ENCODE peak calls at places on chromosomes 5 and 9, in four cellular contexts. F is Caco-2; Q is CD4-positive, alpha-beta T cell; E is GM20000. H is an unnamed sample.

GRCh38 chr9:72149231-72149975 is at the start of gene GDA:
- DNase-seq in E (no peak), F (peak), Q (no peak), H (no peak)

GRCh38 chr5:39760385-39761198 is 335.8 kb upstream of the DAB2 start:
- DNase-seq in E (no peak), F (no peak), Q (no peak), H (no peak)

GRCh38 chr5:147168578-147169327 is 66.1 kb upstream of the STK32A start:
- DNase-seq in Q (no peak), E (no peak), F (no peak), H (no peak)

GRCh38 chr5:54965806-54966205 is 19.6 kb downstream of the ESM1 start:
- DNase-seq in F (no peak), Q (no peak), E (no peak), H (no peak)

GRCh38 chr5:87268970-87269377 is 1.3 kb downstream of the RASA1 start:
- DNase-seq in Q (no peak), E (no peak), F (no peak), H (no peak)

GRCh38 chr5:73436535-73437125 is 11.9 kb downstream of the FOXD1 start:
- DNase-seq in Q (no peak), F (no peak), E (peak), H (no peak)

GRCh38 chr5:94928891-94929290 is 310.4 kb downstream of the SLF1 start:
- DNase-seq in E (no peak), Q (no peak), F (no peak), H (no peak)

GRCh38 chr5:142689081-142689480 is 3.2 kb upstream of the FGF1 start:
- DNase-seq in E (no peak), Q (no peak), F (no peak), H (no peak)

GRCh38 chr5:9622891-9623547 is 7.1 kb downstream of the TAS2R1 start:
- DNase-seq in E (no peak), Q (no peak), F (no peak), H (no peak)

GRCh38 chr5:157734466-157734865 is 3.2 kb downstream of the THG1L start:
- DNase-seq in Q (no peak), F (no peak), E (no peak), H (no peak)

GRCh38 chr5:80953587-80953986 is 6.6 kb upstream of the RASGRF2 start:
- DNase-seq in Q (no peak), F (no peak), E (no peak), H (no peak)

GRCh38 chr9:35313911-35314310 is 152.1 kb downstream of the UNC13B start:
- DNase-seq in E (no peak), F (no peak), Q (no peak), H (no peak)

DNA sequence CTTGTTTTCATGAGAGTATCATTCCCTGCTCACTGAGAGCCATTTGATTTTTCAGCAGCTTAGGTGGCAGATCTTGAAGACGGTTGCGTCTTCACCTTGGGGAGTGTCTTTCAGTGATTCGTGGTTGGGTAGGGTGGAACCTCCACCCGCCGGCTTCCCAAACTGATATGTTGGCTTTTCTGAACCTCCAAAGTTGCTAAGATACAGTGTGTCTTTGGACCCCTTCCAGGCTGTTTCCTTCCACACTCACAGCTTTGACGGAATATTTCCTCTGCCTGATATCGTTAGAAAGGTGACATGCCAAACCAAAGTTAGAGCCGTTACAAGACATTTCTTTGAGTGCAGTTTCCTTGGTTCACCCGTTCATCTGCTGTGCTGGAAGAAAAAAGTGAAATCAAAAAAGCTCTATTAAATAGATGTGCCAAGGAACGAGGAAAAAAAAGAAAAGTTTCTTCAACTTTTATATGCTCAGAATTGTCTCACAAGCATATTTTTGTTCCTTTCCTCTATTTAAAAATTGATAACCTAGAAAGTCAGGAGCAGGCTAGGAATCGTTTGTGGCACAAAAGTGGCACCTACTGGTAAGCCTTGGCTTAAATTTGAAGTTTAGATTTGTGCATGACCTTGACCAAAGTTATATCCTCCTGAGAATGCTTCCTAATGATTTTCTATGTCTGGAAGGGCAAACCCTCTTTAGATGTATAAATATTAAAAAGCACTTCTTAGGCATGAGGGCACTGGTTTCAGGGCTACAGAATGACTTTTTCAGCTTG is 270.7 kb upstream of the WWC1 start:
- DNase-seq in F (no peak), Q (no peak), E (no peak), H (no peak)
- TF ChIP-seq CTCF in F (peak), Q (no peak), E (no peak), H (no peak)

GRCh38 chr9:100322954-100323536 is 29.7 kb downstream of the TEX10 start:
- DNase-seq in E (peak), Q (no peak), F (peak), H (no peak)

GRCh38 chr9:100324594-100325200 is 28.0 kb downstream of the TEX10 start:
- DNase-seq in Q (no peak), E (peak), F (no peak), H (no peak)
- TF ChIP-seq CTCF in Q (peak), E (no peak), F (peak), H (no peak)

GRCh38 chr5:66674802-66675201 is 78.6 kb downstream of the MAST4 start:
- DNase-seq in E (no peak), F (no peak), Q (no peak), H (no peak)

GRCh38 chr5:66675369-66675768 is 79.2 kb downstream of the MAST4 start:
- DNase-seq in E (no peak), F (no peak), Q (no peak), H (no peak)

GRCh38 chr5:66680804-66681203 is 84.6 kb downstream of the MAST4 start:
- DNase-seq in E (no peak), Q (no peak), F (no peak), H (no peak)

GRCh38 chr5:66684663-66685062 is 88.5 kb downstream of the MAST4 start:
- DNase-seq in Q (no peak), F (no peak), E (no peak), H (no peak)

GRCh38 chr5:66680227-66680626 is 84.0 kb downstream of the MAST4 start:
- DNase-seq in F (no peak), E (no peak), Q (no peak), H (no peak)
- TF ChIP-seq CTCF in F (no peak), E (no peak), Q (no peak), H (no peak)

GRCh38 chr9:123597073-123597472 is 241.1 kb downstream of the CRB2 start:
- DNase-seq in F (no peak), E (no peak), Q (no peak), H (no peak)

GRCh38 chr9:123599781-123600180 is 243.8 kb downstream of the CRB2 start:
- DNase-seq in Q (no peak), E (no peak), F (no peak), H (no peak)

GRCh38 chr9:123601828-123602227 is 245.8 kb downstream of the CRB2 start:
- DNase-seq in Q (no peak), F (no peak), E (no peak), H (no peak)

GRCh38 chr9:123597926-123598556 is 242.0 kb downstream of the CRB2 start:
- DNase-seq in F (peak), E (no peak), Q (no peak), H (no peak)
- TF ChIP-seq CTCF in F (peak), E (no peak), Q (no peak), H (no peak)

DNA sequence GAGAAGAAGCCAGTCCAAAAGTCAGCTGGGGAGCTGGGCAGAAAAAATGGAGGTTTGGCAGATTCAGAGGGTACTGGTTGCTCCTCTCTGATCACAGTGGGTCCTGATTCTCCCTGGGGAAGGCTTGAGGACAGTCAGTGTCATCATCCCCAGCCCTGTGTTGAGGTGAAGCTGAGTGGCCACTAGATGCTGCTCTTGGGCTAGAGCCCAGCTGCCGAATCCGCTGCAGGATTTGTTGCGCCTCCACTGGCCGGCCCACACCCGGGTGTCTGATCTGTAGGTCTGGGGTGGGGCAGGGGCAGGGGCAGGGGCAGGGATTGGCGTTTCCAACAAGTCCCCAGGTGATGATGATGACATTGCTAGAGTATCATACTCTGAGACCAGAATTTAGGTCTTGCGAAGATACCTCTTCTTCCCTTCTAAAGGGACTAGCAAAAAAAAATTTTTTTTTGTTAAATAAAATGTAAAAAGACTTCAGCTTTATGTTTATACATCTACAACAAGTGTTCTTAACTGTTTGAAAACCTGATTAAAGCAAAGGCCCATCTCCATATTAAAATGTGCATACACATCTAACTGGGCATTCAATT is 106.8 kb downstream of the PDE6A start:
- DNase-seq in E (no peak), Q (no peak), F (peak), H (no peak)
- TF ChIP-seq CTCF in E (no peak), Q (no peak), F (peak), H (no peak)

GRCh38 chr9:121745396-121745695 is 93.9 kb downstream of the DAB2IP start:
- DNase-seq in Q (no peak), F (no peak), E (no peak), H (no peak)
- TF ChIP-seq CTCF in Q (no peak), F (no peak), E (no peak), H (no peak)

GRCh38 chr5:132662004-132662401 is 4.0 kb downstream of the IL13 start:
- DNase-seq in F (no peak), E (no peak), Q (no peak), H (no peak)

GRCh38 chr5:132662925-132663770 is 5.2 kb downstream of the IL13 start:
- DNase-seq in Q (no peak), F (no peak), E (peak), H (no peak)

GRCh38 chr5:132663771-132664695 is 6.1 kb downstream of the IL13 start:
- DNase-seq in E (peak), Q (no peak), F (no peak), H (no peak)

GRCh38 chr5:132659598-132660493 is 1.9 kb downstream of the IL13 start:
- DNase-seq in Q (no peak), E (no peak), F (no peak), H (no peak)

GRCh38 chr5:132661231-132662003 is 3.4 kb downstream of the IL13 start:
- DNase-seq in E (peak), Q (no peak), F (peak), H (no peak)
- TF ChIP-seq CTCF in E (no peak), Q (no peak), F (peak), H (no peak)

DNA sequence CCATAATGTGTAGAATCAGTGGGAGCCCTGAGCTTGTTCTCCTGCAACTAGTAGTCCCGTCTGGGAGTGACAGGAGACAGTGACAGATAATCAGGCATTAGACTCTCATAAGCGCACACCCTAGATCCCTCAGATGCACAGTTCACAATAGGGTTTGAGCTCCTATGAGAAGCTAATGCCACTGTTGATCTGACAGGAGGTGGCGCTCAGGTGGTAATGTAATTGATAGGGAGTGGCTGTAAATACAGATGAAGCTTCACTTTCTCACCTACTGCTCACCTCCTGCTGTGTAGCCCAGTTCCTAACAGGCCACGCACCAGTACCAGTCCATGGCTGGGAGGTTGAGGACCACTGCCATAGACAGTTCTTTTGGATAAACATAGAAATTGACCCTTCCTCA is 188.7 kb downstream of the ROR2 start:
- DNase-seq in E (no peak), F (no peak), Q (no peak), H (no peak)
- TF ChIP-seq CTCF in E (no peak), F (no peak), Q (no peak), H (no peak)

DNA sequence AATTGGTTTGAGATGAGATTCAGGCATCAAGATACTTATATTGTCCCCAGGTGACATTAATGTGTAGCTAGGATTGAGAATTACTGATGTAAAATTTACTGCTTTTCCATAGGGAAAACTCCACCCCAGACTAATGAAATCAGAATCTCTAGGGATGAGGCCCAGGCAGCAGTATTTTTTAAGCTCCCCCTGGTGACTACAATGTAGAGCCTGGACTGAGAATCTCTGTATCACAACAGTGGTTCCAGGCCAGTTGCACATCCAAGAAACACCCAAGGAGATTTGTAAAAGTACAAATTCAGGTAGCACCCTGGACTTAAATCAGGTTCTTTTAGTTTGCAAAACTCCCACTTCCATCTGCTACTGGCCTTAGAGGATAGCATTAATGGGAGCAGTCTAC is 185.7 kb downstream of the MARCHF11 start:
- DNase-seq in F (no peak), E (no peak), Q (no peak), H (no peak)
- TF ChIP-seq CTCF in F (no peak), E (no peak), Q (no peak), H (no peak)

GRCh38 chr5:173320259-173320658 is 8.0 kb downstream of the STC2 start:
- DNase-seq in Q (no peak), F (no peak), E (no peak), H (no peak)
- TF ChIP-seq CTCF in Q (no peak), F (peak), E (no peak), H (no peak)